ENCODE peak calls at places on chromosome 17, in seven cellular contexts. F is thyroid gland; G is sigmoid colon; K is HL-60; Y is brain microvascular endothelial cell; Z is CD8-positive, alpha-beta T cell; N is AG04450. V is an unnamed sample.

GRCh38 chr17:42694524-42694923 is 12.2 kb downstream of the CNTNAP1 start:
- DNase-seq in F (no peak), K (no peak), Z (no peak), N (no peak), Y (no peak), G (no peak), V (no peak)

GRCh38 chr17:29569245-29569950 is 897 bp downstream of the TP53I13 start:
- DNase-seq in G (peak), Z (no peak), N (no peak), Y (no peak), K (no peak), F (no peak), V (no peak)

GRCh38 chr17:29614345-29615047 is 8.2 kb downstream of the CORO6 start:
- DNase-seq in N (no peak), F (no peak), G (no peak), Y (no peak), Z (no peak), K (no peak), V (no peak)

GRCh38 chr17:17808706-17809432 is 27.9 kb downstream of the SREBF1 start:
- DNase-seq in G (peak), N (no peak), Y (no peak), K (no peak), F (peak), Z (no peak), V (no peak)

GRCh38 chr17:33241390-33241789 is 51.7 kb downstream of the ASIC2 start:
- DNase-seq in K (no peak), Z (no peak), G (no peak), F (no peak), N (no peak), Y (peak), V (no peak)

GRCh38 chr17:83179811-83180210 is 100.4 kb downstream of the METRNL start:
- DNase-seq in K (no peak), G (peak), N (no peak), Y (no peak), F (no peak), Z (no peak), V (no peak)

GRCh38 chr17:17783121-17783824 is 53.5 kb downstream of the SREBF1 start:
- DNase-seq in N (no peak), Y (no peak), F (peak), G (no peak), Z (peak), K (no peak), V (no peak)

GRCh38 chr17:50737118-50737698 is 17.8 kb downstream of the LUC7L3 start:
- DNase-seq in Z (no peak), G (no peak), Y (no peak), F (no peak), N (no peak), K (no peak), V (no peak)

GRCh38 chr17:82301300-82301915 is 16.0 kb downstream of the CD7 start:
- DNase-seq in K (no peak), Y (no peak), N (no peak), G (peak), Z (no peak), F (no peak), V (no peak)

GRCh38 chr17:31802502-31802901 is 56.5 kb downstream of the COPRS start:
- DNase-seq in K (peak), G (peak), Z (no peak), N (no peak), Y (no peak), F (no peak), V (no peak)

GRCh38 chr17:35892091-35892637 is 12.0 kb upstream of the CCL5 start:
- DNase-seq in Z (peak), G (no peak), Y (peak), N (no peak), F (no peak), K (peak), V (no peak)

GRCh38 chr17:17303010-17303846 is at the start of gene NT5M:
- DNase-seq in G (peak), Y (peak), K (peak), N (no peak), F (peak), Z (peak), V (peak)

GRCh38 chr17:77331161-77331864 is 190.5 kb downstream of the SEC14L1 start:
- DNase-seq in Z (peak), K (peak), G (peak), Y (peak), F (peak), N (no peak), V (peak)

GRCh38 chr17:44071198-44071520 is 624 bp downstream of the G6PC3 start:
- DNase-seq in F (no peak), Z (no peak), Y (no peak), N (no peak), K (no peak), G (no peak), V (peak)

GRCh38 chr17:43908111-43908721 is 880 bp upstream of the MPP2 start:
- DNase-seq in N (peak), G (peak), Z (peak), F (peak), K (no peak), Y (peak), V (peak)

GRCh38 chr17:78014651-78015050 is 56.1 kb downstream of the TNRC6C start:
- DNase-seq in K (no peak), G (no peak), Y (no peak), Z (no peak), N (no peak), F (no peak), V (no peak)

GRCh38 chr17:82956726-82957468 is 117.1 kb upstream of the ZNF750 start:
- DNase-seq in K (no peak), Z (no peak), N (no peak), G (peak), Y (no peak), F (no peak), V (peak)

GRCh38 chr17:63837480-63837879 is 5.0 kb downstream of the SMARCD2 start:
- DNase-seq in K (no peak), Y (no peak), N (no peak), G (no peak), F (no peak), Z (no peak), V (no peak)

GRCh38 chr17:73851921-73852320 is 207.7 kb upstream of the SDK2 start:
- DNase-seq in N (no peak), F (no peak), Y (no peak), G (no peak), K (no peak), Z (no peak), V (no peak)

GRCh38 chr17:36196099-36196496 is 460 bp downstream of the CCL3L1 start:
- DNase-seq in F (no peak), N (no peak), Y (no peak), Z (no peak), G (no peak), K (no peak), V (no peak)

GRCh38 chr17:61149862-61150362 is 249.7 kb upstream of the TBX2 start:
- DNase-seq in Y (no peak), F (no peak), Z (no peak), N (no peak), G (no peak), K (no peak), V (no peak)

GRCh38 chr17:12627776-12628491 is 37.8 kb upstream of the MYOCD start:
- DNase-seq in K (no peak), N (no peak), Z (no peak), G (no peak), Y (peak), F (no peak), V (no peak)

GRCh38 chr17:40854175-40854814 is 12.7 kb downstream of the KRT12 start:
- DNase-seq in Y (peak), N (peak), F (no peak), K (no peak), Z (no peak), G (no peak), V (no peak)

GRCh38 chr17:59508999-59509398 is 56.4 kb upstream of the DHX40 start:
- DNase-seq in G (no peak), N (no peak), Z (no peak), F (no peak), Y (no peak), K (no peak), V (no peak)

GRCh38 chr17:82959242-82959930 is 119.6 kb upstream of the ZNF750 start:
- DNase-seq in K (no peak), F (no peak), Y (no peak), G (peak), N (no peak), Z (no peak), V (no peak)

GRCh38 chr17:62605588-62605987 is 21.9 kb upstream of the MRC2 start:
- DNase-seq in G (no peak), K (no peak), N (no peak), Z (no peak), Y (no peak), F (no peak), V (no peak)

GRCh38 chr17:43952351-43952723 is 1.4 kb downstream of the PYY start:
- DNase-seq in Y (no peak), Z (no peak), K (no peak), N (no peak), G (no peak), F (peak), V (no peak)

GRCh38 chr17:78151514-78152008 is 5.4 kb downstream of the C17orf99 start:
- DNase-seq in N (no peak), Y (no peak), F (no peak), K (no peak), G (no peak), Z (no peak), V (no peak)

GRCh38 chr17:16352838-16353701 is at the start of gene CENPV:
- DNase-seq in G (peak), N (no peak), Z (peak), K (peak), Y (peak), F (peak), V (peak)

GRCh38 chr17:79797492-79798295 is 817 bp upstream of the CBX8 start:
- DNase-seq in Y (no peak), N (no peak), G (no peak), K (no peak), F (no peak), Z (no peak), V (no peak)

GRCh38 chr17:10469459-10469858 is at the start of gene MYH4:
- DNase-seq in G (no peak), Y (no peak), Z (no peak), N (no peak), F (no peak), K (no peak), V (no peak)

GRCh38 chr17:1898872-1899271 is 69.1 kb downstream of the RPA1 start:
- DNase-seq in Z (no peak), Y (no peak), N (no peak), K (no peak), G (no peak), F (no peak), V (no peak)

GRCh38 chr17:45221081-45221996 is at the start of gene FMNL1:
- DNase-seq in F (no peak), N (no peak), Z (peak), K (no peak), Y (no peak), G (no peak), V (no peak)

GRCh38 chr17:67435122-67435521 is 58.0 kb downstream of the PITPNC1 start:
- DNase-seq in Y (no peak), G (no peak), K (peak), N (no peak), Z (peak), F (no peak), V (no peak)

GRCh38 chr17:4968916-4969550 is 1.4 kb upstream of the SPAG7 start:
- DNase-seq in Z (no peak), K (peak), Y (peak), N (peak), G (peak), F (no peak), V (no peak)

GRCh38 chr17:40346768-40347154 is 17.8 kb downstream of the GJD3 start:
- DNase-seq in Z (no peak), F (no peak), G (no peak), Y (no peak), K (no peak), N (no peak), V (no peak)

DNA sequence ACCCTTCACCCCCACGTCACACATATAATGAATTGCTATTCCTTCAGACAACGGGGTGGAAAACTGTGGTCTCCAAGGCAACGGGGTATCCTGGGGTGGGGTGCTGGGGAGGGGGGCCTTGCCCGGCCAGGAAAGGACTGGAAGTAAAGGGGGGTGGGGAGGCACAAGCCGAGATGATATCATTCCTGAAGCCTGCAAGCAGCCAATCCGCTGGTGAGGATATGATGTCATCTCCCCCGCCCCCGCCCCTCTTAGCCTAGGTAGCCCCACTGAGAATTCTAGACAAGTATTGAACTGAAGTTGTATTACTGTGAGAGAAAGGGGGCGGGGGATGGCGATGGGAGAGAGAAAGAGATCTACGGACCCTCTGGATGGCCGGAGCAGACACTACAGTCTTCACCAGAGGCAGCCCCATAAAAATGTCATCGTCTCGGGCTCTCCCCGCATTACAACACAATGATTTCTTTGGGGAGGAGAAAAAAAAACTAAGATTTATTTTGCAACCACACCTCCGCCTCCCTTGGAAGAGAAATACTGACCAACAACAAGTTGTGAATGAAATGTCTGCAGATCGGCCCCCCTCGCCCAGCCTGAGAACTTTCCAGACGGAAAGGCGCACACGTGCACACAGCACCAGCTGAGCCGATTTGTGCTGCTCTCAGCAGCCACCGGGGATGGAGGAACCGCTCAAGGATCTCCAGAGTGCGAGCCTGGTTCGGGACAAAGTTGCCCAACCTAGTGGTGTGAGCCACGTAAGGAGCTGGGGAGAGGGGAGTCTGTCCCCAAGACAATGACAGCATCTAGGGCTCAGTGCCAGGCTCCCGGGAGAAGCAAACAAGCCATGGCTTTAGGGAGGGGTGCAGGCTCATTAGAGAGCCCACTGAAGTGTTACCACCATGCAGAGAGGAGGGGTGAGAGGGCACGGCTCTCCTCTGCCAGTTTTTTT is 222.0 kb downstream of the SOX9 start:
- DNase-seq in G (no peak), N (no peak), F (peak), K (no peak), Z (no peak), Y (no peak), V (no peak)
- H3K4me3 ChIP-seq in G (no peak), N (no peak), F (no peak), K (no peak), Z (no peak), Y (peak), V (peak)

DNA sequence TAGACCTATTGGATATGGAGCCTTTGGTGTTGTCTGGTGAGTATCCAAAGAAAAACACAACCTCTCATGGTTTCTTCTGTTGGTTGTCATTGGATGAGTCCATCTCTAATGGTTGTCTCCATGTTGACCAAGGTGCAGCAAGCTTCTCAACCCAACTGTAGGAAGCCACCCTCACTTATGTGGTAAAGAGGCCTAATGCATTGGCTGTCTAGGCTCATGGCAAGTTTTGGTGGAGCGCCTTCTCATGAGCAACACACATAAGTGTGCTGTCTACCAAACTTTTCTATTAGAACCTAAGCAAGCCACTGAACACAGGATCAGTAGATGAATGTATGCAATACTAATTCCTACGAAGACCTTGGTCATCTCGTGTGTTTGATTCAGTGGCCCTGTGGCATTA is 819 bp downstream of the NLK start:
- DNase-seq in F (no peak), N (no peak), G (no peak), Z (no peak), Y (no peak), K (no peak), V (no peak)
- H3K27ac ChIP-seq in F (no peak), N (no peak), G (no peak), Z (no peak), Y (no peak), K (no peak), V (no peak)

GRCh38 chr17:81111066-81111465 is 54.2 kb upstream of the PVALEF start:
- DNase-seq in N (no peak), G (no peak), K (no peak), F (no peak), Y (no peak), Z (no peak), V (no peak)
- H3K4me3 ChIP-seq in N (no peak), G (no peak), K (no peak), F (no peak), Y (no peak), Z (no peak), V (no peak)

DNA sequence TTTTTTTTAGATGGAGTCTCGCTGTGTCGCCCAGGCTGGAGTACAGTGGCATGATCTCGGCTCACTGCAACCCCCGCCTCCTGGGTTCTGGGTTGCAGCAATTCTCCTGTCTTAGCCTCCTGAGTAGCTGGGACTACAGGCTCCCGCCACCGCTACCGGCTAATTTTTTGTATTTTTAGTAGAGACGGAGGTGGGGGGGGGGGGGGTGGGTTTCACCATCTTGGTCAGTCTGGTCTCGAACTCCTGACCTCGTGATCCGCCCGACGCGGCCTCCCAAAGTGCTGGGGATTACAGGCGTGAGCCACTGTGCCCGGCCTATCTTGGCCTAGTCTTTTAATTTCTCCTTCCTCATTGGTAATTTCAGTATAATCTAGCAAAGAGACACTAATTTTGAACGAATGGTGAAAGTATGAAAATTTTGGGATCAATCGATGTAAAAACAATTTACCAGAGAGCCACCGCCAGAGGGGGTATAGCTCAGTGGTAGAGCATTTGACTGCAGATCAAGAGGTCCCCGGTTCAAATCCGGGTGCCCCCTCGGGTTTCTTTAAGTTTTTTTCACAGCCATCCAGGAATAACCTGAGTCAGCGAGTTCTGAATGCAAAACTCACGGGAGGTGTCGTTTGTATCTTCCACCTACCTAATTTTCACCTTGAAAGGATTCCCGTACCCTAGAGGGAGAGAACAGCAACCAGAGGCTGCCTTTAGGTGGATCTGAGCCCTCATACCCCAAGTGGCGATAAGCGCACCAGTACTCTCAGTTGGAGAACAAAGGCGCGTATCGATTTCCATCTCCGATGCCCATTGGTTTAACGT is 2.5 kb upstream of the LASP1 start:
- DNase-seq in Z (peak), F (peak), Y (peak), K (no peak), N (no peak), G (peak), V (no peak)
- H3K27ac ChIP-seq in Z (peak), F (peak), Y (peak), K (peak), N (peak), G (peak), V (peak)

V was measured in ascending aorta.